ENCODE peak calls at places on chromosomes 5 and 9, in seven cellular contexts. J is stimulated activated CD4-positive, alpha-beta T cell treated with anti-CD3 and anti-CD28 coated beads, Interleukin-2, amount 100 ng/mL, for 24 hours; V is stimulated activated CD8-positive, alpha-beta memory T cell treated with anti-CD3 and anti-CD28 coated beads, Interleukin-7, amount 100 ng/mL, for 24 hours; K is activated T-cell treated with anti-CD3 and anti-CD28 coated beads for 1 hour; Y is mammary epithelial cell; G is psoas muscle; F is activated CD8-positive, alpha-beta memory T cell treated with anti-CD3 and anti-CD28 coated beads for 1 hour. H is an unnamed sample.

GRCh38 chr5:132456553-132457361 is 33.8 kb downstream of the IRF1 start:
- DNase-seq in J (no peak), F (peak), V (no peak), K (no peak), Y (no peak), G (peak), H (no peak)

GRCh38 chr5:98775962-98776687 is 2.7 kb downstream of the RGMB start:
- DNase-seq in F (no peak), K (no peak), G (no peak), J (no peak), V (no peak), Y (peak), H (no peak)

GRCh38 chr5:43193171-43193951 is 1.3 kb downstream of the NIM1K start:
- DNase-seq in K (no peak), F (no peak), Y (peak), J (peak), G (no peak), V (no peak), H (peak)

GRCh38 chr9:93116049-93116961 is 17.7 kb downstream of the NINJ1 start:
- DNase-seq in J (no peak), Y (no peak), K (no peak), V (no peak), F (no peak), G (peak), H (no peak)

GRCh38 chr9:108271236-108271635 is 584.5 kb downstream of the ACTL7B start:
- DNase-seq in J (no peak), K (no peak), V (no peak), Y (no peak), G (no peak), F (no peak), H (no peak)

GRCh38 chr5:177353093-177353492 is 1.6 kb upstream of the LMAN2 start:
- DNase-seq in G (no peak), V (no peak), K (no peak), F (no peak), J (no peak), Y (no peak), H (no peak)

GRCh38 chr9:3498691-3499090 is 27.1 kb downstream of the RFX3 start:
- DNase-seq in F (no peak), K (no peak), J (no peak), V (no peak), G (no peak), Y (no peak), H (no peak)

GRCh38 chr9:19231126-19232035 is 888 bp downstream of the DENND4C start:
- DNase-seq in Y (peak), G (peak), K (peak), F (no peak), V (peak), J (no peak), H (peak)

GRCh38 chr5:53360811-53361210 is 119.6 kb upstream of the FST start:
- DNase-seq in K (no peak), Y (peak), F (no peak), V (no peak), G (no peak), J (no peak), H (no peak)

GRCh38 chr9:104025109-104025508 is 69.0 kb upstream of the SMC2 start:
- DNase-seq in V (no peak), Y (peak), J (no peak), G (no peak), K (no peak), F (no peak), H (no peak)

GRCh38 chr5:31193591-31194457 is at the start of gene CDH6:
- DNase-seq in G (no peak), F (no peak), K (no peak), V (no peak), Y (no peak), J (no peak), H (no peak)

GRCh38 chr5:76685598-76686169 is 30.2 kb upstream of the F2R start:
- DNase-seq in K (no peak), G (no peak), J (no peak), F (no peak), Y (no peak), V (no peak), H (no peak)

GRCh38 chr5:97141031-97141430 is 1.4 kb downstream of the LIX1 start:
- DNase-seq in Y (no peak), G (no peak), F (no peak), J (no peak), K (no peak), V (no peak), H (no peak)

GRCh38 chr9:120365386-120365785 is 214.6 kb downstream of the CDK5RAP2 start:
- DNase-seq in G (no peak), K (no peak), F (no peak), V (no peak), Y (no peak), J (no peak), H (no peak)

GRCh38 chr9:87801013-87801412 is 75.1 kb downstream of the CTSL start:
- DNase-seq in J (no peak), F (no peak), K (no peak), G (no peak), V (no peak), Y (no peak), H (no peak)

GRCh38 chr5:156423597-156423996 is 96.6 kb downstream of the SGCD start:
- DNase-seq in F (no peak), J (no peak), Y (no peak), V (no peak), G (no peak), K (no peak), H (no peak)

GRCh38 chr5:36374275-36374862 is 72.7 kb upstream of the RANBP3L start:
- DNase-seq in G (peak), Y (peak), F (no peak), K (no peak), V (no peak), J (no peak), H (no peak)

GRCh38 chr5:88792144-88792840 is 90.7 kb downstream of the MEF2C start:
- DNase-seq in V (no peak), F (no peak), Y (no peak), G (no peak), J (no peak), K (no peak), H (no peak)

GRCh38 chr5:75152861-75153260 is 83.8 kb downstream of the ANKRD31 start:
- DNase-seq in G (no peak), K (no peak), Y (peak), J (no peak), F (no peak), V (no peak), H (no peak)

GRCh38 chr5:80243567-80243966 is 12.3 kb downstream of the SERINC5 start:
- DNase-seq in K (no peak), J (no peak), G (no peak), F (no peak), V (no peak), Y (no peak), H (no peak)

GRCh38 chr9:93089024-93089423 is 7.0 kb upstream of the CARD19 start:
- DNase-seq in V (no peak), K (no peak), G (no peak), Y (no peak), J (no peak), F (no peak), H (no peak)

GRCh38 chr5:137466888-137467287 is 32.2 kb downstream of the SPOCK1 start:
- DNase-seq in K (no peak), J (no peak), F (no peak), Y (no peak), V (no peak), G (peak), H (no peak)

GRCh38 chr5:139105621-139106071 is 92.5 kb downstream of the SIL1 start:
- DNase-seq in J (no peak), Y (no peak), F (no peak), V (no peak), K (no peak), G (no peak), H (no peak)

GRCh38 chr9:7073679-7074078 is 315.9 kb downstream of the KDM4C start:
- DNase-seq in V (no peak), F (no peak), J (no peak), Y (no peak), G (no peak), K (no peak), H (no peak)